ENCODE peak calls at places on chromosomes 12 and 14, in four cellular contexts. R is Caki2, T is fibroblast of the aortic adventitia, P is NCI-H2171. X is an unnamed sample.
A peak's percentile ranks its signal among the peaks of the same experiment; 100 is the strongest.

GRCh38 chr12:103495158-103495782 is 498 bp downstream of the C12orf42 start:
- DNase-seq in P (peak; percentile 90), R (no peak), T (no peak), X (no peak)

GRCh38 chr12:53224268-53224896 is 7.6 kb downstream of the RARG start:
- DNase-seq in P (no peak), T (no peak), R (no peak), X (no peak)

GRCh38 chr12:56751712-56752598 is at the start of gene PRIM1:
- DNase-seq in P (peak; percentile 91), R (peak; percentile 91), T (peak; percentile 68), X (peak; percentile 77)

GRCh38 chr12:93699271-93700141 is 22.3 kb downstream of the CRADD start:
- DNase-seq in T (peak; percentile 73), R (no peak), P (no peak), X (no peak)

GRCh38 chr12:6936378-6936638 is 7.3 kb upstream of the RNU7-1 start:
- DNase-seq in R (no peak), P (no peak), T (no peak), X (no peak)

GRCh38 chr12:67068204-67068731 is 200.9 kb upstream of the CAND1 start:
- DNase-seq in T (no peak), R (peak; percentile 70), P (no peak), X (no peak)

GRCh38 chr12:19546611-19547162 is 107.4 kb downstream of the AEBP2 start:
- DNase-seq in T (peak; percentile 86), R (no peak), P (no peak), X (peak; percentile 23)

GRCh38 chr12:28202374-28203130 is 12.3 kb downstream of the CCDC91 start:
- DNase-seq in R (no peak), T (no peak), P (no peak), X (no peak)

GRCh38 chr12:97984951-97985350 is 522.3 kb downstream of the RMST start:
- DNase-seq in T (no peak), P (no peak), R (no peak), X (peak; percentile 3)

GRCh38 chr14:94904636-94905035 is 134.7 kb upstream of the GSC start:
- DNase-seq in T (peak; percentile 19), R (no peak), P (no peak), X (no peak)

GRCh38 chr14:103828315-103828967 is 18.9 kb downstream of the PPP1R13B start:
- DNase-seq in P (no peak), T (peak; percentile 63), R (no peak), X (no peak)

GRCh38 chr14:61620130-61620946 is 75.0 kb upstream of the HIF1A start:
- DNase-seq in T (peak; percentile 99), P (no peak), R (no peak), X (no peak)

GRCh38 chr12:109281452-109281851 is 27.6 kb downstream of the FOXN4 start:
- DNase-seq in P (no peak), T (no peak), R (no peak), X (no peak)

GRCh38 chr12:47032644-47033043 is 46.8 kb upstream of the PCED1B start:
- DNase-seq in T (peak; percentile 87), R (peak; percentile 72), P (no peak), X (peak; percentile 30)

GRCh38 chr12:50579757-50580267 is 75.0 kb downstream of the DIP2B start:
- DNase-seq in T (peak; percentile 45), R (peak; percentile 57), P (no peak), X (no peak)

GRCh38 chr14:72688990-72689677 is 204.8 kb downstream of the DPF3 start:
- DNase-seq in T (no peak), R (no peak), P (no peak), X (no peak)